ENCODE peak calls at places on chromosomes 16 and 17, in four cellular contexts. C is fibroblast of mammary gland, N is OCI-LY7, F is foreskin fibroblast. T is an unnamed sample.

GRCh38 chr16:86481607-86482006 is 28.7 kb upstream of the FOXF1 start:
- DNase-seq in C (no peak), N (no peak), F (no peak), T (no peak)

GRCh38 chr16:72657791-72658190 is 390.1 kb downstream of the ZFHX3 start:
- DNase-seq in C (no peak), N (peak), F (no peak), T (peak)

GRCh38 chr17:17347234-17347955 is 44.2 kb downstream of the NT5M start:
- DNase-seq in C (no peak), N (no peak), F (no peak), T (no peak)

GRCh38 chr17:29959658-29960337 is 18.4 kb downstream of the EFCAB5 start:
- DNase-seq in C (peak), N (no peak), F (peak), T (no peak)

GRCh38 chr17:8859029-8859803 is 8.3 kb downstream of the PIK3R6 start:
- DNase-seq in C (peak), N (no peak), F (no peak), T (no peak)

GRCh38 chr16:87454391-87454790 is 38.4 kb downstream of the ZCCHC14 start:
- DNase-seq in C (no peak), N (no peak), F (no peak), T (no peak)

GRCh38 chr16:74774223-74775139 is at the start of gene FA2H:
- DNase-seq in C (no peak), N (peak), F (peak), T (peak)

GRCh38 chr16:52906271-52906670 is 146.4 kb downstream of the CHD9NB start:
- DNase-seq in C (no peak), N (no peak), F (no peak), T (no peak)

GRCh38 chr17:81471804-81472456 is 40.7 kb downstream of the ACTG1 start:
- DNase-seq in C (peak), N (peak), F (peak), T (peak)

GRCh38 chr17:81120695-81121621 is 44.3 kb upstream of the PVALEF start:
- DNase-seq in C (no peak), N (no peak), F (no peak), T (no peak)

GRCh38 chr17:76542984-76543383 is 3.1 kb downstream of the PRCD start:
- DNase-seq in C (no peak), N (no peak), F (no peak), T (no peak)

GRCh38 chr16:24701521-24701951 is 27.9 kb upstream of the TNRC6A start:
- DNase-seq in C (peak), N (no peak), F (peak), T (no peak)

DNA sequence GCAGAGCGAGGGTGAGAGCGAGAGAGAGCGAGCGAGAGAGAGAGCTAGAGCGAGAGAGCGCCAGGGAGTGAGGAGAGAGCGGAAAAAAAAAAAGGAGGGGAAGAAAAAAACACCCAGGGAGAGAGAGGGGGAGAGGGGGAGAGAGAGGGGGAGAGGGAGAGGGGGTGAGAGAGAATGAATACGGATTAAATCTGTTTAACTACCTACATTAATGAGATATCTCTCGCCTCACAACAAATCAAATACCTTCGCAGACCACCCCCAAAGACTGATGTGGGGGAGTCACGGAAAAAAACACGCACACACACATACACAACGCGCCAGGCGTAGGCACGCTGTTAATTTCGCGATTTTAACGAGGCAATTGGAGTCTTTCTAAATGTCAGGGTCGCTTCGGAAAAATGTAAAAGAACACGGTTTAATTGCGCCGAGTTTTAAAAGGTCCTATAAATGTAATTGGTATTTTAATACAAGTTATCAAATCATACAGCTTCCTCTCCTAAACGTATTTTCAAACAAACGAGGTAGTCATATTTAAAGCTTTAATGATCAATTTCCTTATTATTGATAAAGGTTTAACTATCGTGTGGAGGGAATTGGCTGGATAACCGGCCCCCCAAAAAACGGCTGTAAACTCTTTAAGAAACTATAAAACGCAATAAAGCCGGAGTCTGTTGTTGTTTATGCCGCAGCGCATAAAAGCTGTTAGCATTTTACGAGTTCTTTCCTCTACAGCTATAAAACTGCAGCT is at the start of gene HOXB8:
- DNase-seq in C (no peak), N (no peak), F (no peak), T (no peak)
- H3K4me3 ChIP-seq in C (peak), N (no peak), F (no peak), T (no peak)

DNA sequence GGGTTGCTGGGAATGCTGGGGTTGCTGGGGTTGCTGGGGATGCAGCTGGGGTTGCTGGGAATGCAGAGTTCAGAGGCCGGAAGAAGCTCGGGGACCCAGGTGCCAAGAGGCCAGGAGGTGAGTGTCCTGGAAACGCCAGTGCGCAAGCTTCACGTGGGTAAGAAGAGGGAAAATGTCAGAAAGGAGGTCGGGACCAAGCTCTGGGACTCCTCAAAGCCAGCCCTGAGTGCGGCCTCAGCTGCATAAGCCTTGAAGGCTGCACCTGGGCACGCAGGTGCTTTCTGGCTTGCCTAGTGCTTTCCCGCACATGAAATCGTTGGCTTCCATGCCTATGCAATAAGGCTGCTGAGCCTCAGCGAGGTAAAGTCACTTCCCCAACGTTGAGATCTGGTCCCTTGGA is 48.3 kb downstream of the PITPNM3 start:
- DNase-seq in C (no peak), N (no peak), F (no peak), T (no peak)
- H3K4me3 ChIP-seq in C (no peak), N (no peak), F (no peak), T (no peak)

DNA sequence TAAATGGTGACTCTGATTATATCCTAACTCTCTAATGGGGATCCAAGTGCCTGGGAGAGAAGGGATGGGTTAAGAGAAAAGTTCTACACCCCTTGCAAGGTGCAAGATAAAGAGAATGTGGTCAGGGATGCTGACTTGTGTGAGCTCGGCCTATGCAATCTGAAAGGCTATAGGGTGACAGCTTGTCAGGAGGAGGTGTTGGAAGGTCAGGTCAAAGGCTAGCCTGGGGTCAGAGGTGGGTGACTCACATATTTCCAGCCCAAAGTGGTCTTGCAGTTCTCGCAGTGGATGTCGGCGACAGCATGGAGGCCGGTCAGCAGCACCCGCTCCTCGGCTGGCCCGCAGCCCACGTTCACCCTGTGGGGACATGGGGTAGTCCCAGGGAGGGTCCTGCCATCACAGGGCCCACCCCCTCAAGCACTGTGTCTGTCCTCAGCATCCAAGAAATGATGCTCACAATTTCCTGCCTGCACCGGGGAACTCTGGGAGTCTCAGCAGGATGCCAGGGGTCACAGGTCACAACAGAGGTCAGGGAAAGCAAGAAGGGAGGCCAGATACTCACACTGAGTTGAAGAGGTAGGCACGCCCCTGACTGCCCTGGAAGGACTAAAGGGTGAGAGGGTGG is 1.4 kb downstream of the YPEL3 start:
- DNase-seq in C (no peak), N (no peak), F (no peak), T (no peak)
- H3K4me3 ChIP-seq in C (no peak), N (peak), F (peak), T (no peak)

DNA sequence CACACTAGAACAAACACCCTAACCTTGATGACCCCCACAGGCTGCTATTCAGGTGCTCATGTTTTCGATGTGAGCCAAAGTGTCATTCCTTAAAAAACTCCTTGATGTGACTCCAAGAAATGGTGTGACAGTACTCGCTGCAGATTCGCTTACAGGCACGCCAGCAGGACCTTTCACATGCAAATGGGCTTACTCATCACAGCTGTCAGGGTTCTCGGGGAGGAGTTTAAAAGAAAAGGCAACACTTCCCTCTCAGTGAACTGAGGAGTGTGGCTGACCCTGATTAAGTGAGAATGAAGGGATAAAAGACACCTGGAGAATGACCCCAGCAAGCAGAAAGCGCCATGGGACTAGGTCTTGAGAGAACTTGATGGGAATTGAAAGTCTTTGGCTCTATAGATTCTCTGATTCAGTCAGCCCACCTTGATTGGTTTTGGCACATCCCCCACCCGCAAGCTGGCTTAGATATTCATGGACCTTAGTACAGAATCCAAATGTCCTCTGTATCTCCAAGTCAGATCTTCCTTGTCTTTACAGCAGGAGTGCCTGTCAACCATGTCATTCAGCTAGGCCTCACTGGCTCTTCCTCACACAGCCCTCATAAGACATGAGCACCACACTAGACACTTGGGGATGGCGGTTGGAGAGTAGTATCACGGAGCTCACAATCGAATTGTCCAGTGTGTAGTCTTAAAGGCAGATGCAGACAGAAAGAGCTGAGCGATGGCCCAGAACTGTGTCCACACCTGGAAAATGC is 82.6 kb downstream of the HIC1 start:
- DNase-seq in C (peak), N (peak), F (peak), T (no peak)
- H3K4me3 ChIP-seq in C (no peak), N (no peak), F (no peak), T (no peak)

GRCh38 chr17:2213291-2213960 is 90.2 kb downstream of the SMG6 start:
- DNase-seq in C (peak), N (no peak), F (peak), T (no peak)
- H3K4me3 ChIP-seq in C (peak), N (no peak), F (peak), T (no peak)

DNA sequence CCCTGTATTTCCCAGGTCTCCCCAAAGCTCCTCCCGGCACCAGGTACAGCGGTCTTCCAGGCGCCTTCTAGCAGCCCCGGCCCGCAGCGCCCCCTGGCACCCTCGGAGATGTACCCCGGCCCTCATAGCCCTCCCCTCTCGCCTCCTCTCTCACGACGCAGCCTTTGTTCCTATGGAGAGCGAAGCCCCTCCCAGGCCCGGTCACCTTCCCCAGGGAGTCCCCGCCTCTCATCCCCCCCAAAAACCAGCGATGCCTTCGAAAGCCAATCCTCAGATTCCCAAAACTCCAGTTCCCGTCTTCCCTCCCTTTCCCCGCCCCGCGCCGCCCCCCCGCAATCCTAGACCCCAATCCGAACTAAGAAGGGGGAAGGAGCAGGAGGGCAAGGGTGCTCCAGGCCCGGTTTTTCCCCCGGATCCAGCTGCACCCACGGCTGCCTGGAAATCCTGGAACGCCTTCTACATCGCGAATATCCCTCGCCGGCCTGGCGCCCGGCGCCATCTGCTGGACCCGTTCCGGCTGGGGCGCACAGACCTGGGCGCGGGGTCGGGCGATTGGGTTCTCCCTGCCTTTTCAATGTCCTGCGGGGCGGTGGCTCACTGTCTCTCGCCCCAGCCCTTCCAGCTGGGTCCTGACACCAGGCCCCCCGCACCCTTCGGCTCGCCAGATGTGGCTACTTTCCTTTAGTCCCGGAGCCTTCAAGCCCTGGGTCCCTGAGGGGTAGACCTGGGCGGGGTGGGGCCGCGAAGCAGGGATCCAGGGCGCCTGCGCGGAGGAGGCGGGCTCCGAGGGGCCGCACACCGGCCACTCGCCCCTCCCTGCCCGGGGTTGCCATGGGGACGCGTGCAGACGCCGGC is at the start of gene DNAH2:
- DNase-seq in C (peak), N (no peak), F (peak), T (no peak)
- H3K4me3 ChIP-seq in C (peak), N (no peak), F (peak), T (no peak)

GRCh38 chr16:3730161-3731125 is 13.1 kb upstream of the TRAP1 start:
- DNase-seq in C (no peak), N (no peak), F (no peak), T (no peak)
- H3K4me3 ChIP-seq in C (no peak), N (no peak), F (no peak), T (no peak)

GRCh38 chr17:49371178-49371834 is 9.3 kb upstream of the ZNF652 start:
- DNase-seq in C (no peak), N (no peak), F (no peak), T (no peak)
- H3K4me3 ChIP-seq in C (no peak), N (no peak), F (no peak), T (no peak)

DNA sequence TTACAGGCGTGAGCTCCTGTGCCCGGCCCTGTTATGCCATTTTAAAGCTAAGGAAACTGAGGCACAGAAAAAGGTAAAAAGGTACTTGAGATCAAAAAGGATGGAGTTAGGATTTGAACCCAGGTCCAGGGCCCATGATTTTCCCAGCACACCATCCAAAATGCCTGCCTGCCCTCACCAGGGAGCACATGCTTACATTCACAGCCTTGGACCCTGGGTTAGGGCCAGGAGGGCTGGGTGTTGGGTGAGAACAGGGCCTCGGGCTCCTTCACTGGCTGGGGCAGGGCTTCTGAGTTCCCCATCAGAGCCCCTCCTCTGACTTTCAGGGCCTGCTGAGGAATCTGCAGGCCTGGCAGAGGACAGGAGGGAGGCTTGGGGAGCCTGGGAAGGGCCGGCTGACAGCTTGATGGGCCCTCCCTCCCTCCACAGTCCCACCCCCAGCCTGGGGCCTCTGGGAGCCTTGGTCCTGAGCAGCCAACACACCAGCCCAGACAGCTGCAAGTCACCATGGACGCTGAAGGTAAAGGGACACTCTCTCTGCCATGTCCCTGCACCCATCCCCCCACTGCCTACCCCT is at the start of gene QPRT:
- DNase-seq in C (peak), N (peak), F (peak), T (no peak)
- H3K4me3 ChIP-seq in C (peak), N (peak), F (peak), T (peak)

DNA sequence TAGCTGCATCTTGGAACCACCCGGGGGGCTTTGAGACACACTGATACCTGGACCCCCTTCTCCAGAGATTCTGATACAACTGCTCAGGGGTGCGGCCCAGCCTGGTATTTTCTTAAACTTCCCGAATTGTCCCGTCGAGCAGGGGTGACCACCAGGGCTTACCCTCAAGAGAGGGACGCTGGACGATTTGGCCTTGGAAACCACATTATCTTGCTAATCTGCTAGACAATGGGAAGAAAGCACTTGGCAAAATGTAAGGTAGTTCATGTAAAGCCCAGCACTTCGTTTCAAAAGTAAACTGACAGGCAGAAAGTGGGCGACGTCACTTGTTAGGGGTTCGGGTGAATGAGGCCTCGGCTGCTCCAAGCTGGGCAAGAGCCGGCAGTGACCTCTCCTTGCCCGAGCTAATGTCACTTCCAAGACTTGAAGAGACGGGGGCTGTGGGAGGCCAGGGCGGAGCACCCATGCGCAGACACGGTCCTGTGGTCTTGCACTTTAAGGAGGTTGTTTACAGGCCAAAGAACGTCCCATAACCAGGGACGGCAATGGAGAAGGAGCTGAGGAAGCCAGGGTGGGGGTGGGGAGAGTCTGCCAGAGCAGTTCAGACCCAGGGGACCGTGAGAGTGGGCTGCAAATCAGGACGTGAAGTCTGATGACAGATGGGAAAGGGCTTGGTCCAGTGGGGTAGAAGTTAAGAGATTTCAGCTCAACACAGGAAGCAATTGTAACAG is 152.7 kb upstream of the GSE1 start:
- DNase-seq in C (peak), N (no peak), F (no peak), T (no peak)
- H3K4me3 ChIP-seq in C (no peak), N (no peak), F (no peak), T (no peak)